ENCODE peak calls at places on chromosomes 2 and 18, in nine cellular contexts. P is heart right ventricle; G is fibroblast of mammary gland; K is CD8-positive, alpha-beta memory T cell; H is sigmoid colon; M is upper lobe of right lung; S is transverse colon; D is fibroblast of lung; T is A549. R is an unnamed sample.

GRCh38 chr2:227545990-227546389 is 52.7 kb upstream of the SCYGR2 start:
- DNase-seq in P (no peak), G (no peak), K (peak), H (no peak), M (no peak), S (no peak), D (no peak), T (no peak), R (peak)

GRCh38 chr2:42337356-42337820 is 23.6 kb downstream of the COX7A2L start:
- DNase-seq in P (no peak), G (no peak), K (no peak), H (no peak), M (no peak), S (no peak), D (no peak), T (no peak), R (no peak)

GRCh38 chr2:149021271-149021719 is 17.2 kb upstream of the LYPD6B start:
- DNase-seq in P (no peak), G (no peak), K (no peak), H (no peak), M (no peak), S (no peak), D (peak), T (no peak), R (no peak)

GRCh38 chr2:226655871-226656270 is 143.7 kb downstream of the IRS1 start:
- DNase-seq in P (no peak), G (peak), K (no peak), H (no peak), M (no peak), S (no peak), D (peak), T (no peak), R (no peak)

GRCh38 chr18:75926811-75927210 is 499.3 kb upstream of the SMIM21 start:
- DNase-seq in P (no peak), G (peak), K (no peak), H (no peak), M (no peak), S (no peak), D (peak), T (no peak), R (peak)

GRCh38 chr2:21920721-21921120 is 797.0 kb downstream of the TDRD15 start:
- DNase-seq in P (no peak), G (no peak), K (no peak), H (no peak), M (no peak), S (no peak), D (no peak), T (no peak), R (no peak)

GRCh38 chr2:11123856-11124759 is 31.2 kb upstream of the SLC66A3 start:
- DNase-seq in P (no peak), G (peak), K (peak), H (no peak), M (peak), S (peak), D (peak), T (peak), R (peak)

GRCh38 chr2:134408791-134409190 is 154.9 kb downstream of the MGAT5 start:
- DNase-seq in P (no peak), G (peak), K (no peak), H (no peak), M (no peak), S (no peak), D (peak), T (no peak), R (peak)

GRCh38 chr2:109009920-109010610 is 21.0 kb upstream of the EDAR start:
- DNase-seq in P (no peak), G (peak), K (no peak), H (no peak), M (no peak), S (no peak), D (no peak), T (no peak), R (peak)

GRCh38 chr2:159227467-159227866 is 59.0 kb downstream of the WDSUB1 start:
- DNase-seq in P (no peak), G (no peak), K (peak), H (no peak), M (no peak), S (no peak), D (no peak), T (no peak), R (no peak)

GRCh38 chr2:159224061-159224813 is 62.3 kb downstream of the WDSUB1 start:
- DNase-seq in P (no peak), G (no peak), K (no peak), H (no peak), M (no peak), S (no peak), D (no peak), T (no peak), R (no peak)

GRCh38 chr2:159226059-159226461 is 60.4 kb downstream of the WDSUB1 start:
- DNase-seq in P (no peak), G (peak), K (no peak), H (no peak), M (no peak), S (no peak), D (peak), T (peak), R (peak)

GRCh38 chr2:159226608-159227007 is 59.9 kb downstream of the WDSUB1 start:
- DNase-seq in P (no peak), G (no peak), K (no peak), H (no peak), M (no peak), S (no peak), D (no peak), T (no peak), R (no peak)

GRCh38 chr2:159225025-159226016 is 61.2 kb downstream of the WDSUB1 start:
- DNase-seq in P (peak), G (no peak), K (no peak), H (no peak), M (no peak), S (no peak), D (no peak), T (no peak), R (no peak)
- H3K4me3 ChIP-seq in P (no peak), G (no peak), K (no peak), H (no peak), M (no peak), S (no peak), D (no peak), T (no peak), R (no peak)

DNA sequence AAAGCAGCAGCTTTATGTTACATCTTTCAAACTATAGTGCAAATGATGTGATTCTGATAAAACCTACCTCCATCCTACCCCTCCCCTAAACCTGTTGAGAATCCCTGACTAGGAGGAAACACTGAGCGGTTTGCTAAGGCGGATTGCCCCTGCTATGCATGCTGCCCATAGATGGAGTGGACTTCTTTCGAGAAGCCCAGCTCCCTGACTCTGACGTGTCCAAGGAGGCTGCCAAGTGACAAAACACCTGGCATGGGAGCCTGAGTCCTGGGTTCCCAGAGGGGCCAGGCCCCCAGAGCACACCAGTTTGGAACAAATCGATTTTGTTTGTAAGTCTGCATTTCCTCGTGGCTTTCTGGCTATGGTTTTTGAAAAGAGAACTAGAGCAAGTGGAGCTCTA is 1.4 kb upstream of the UXS1 start:
- DNase-seq in P (no peak), G (no peak), K (no peak), H (no peak), M (no peak), S (no peak), D (no peak), T (no peak), R (no peak)
- H3K4me3 ChIP-seq in P (no peak), G (no peak), K (no peak), H (no peak), M (no peak), S (no peak), D (no peak), T (no peak), R (no peak)

GRCh38 chr2:85773692-85774091 is 19.9 kb downstream of the ATOH8 start:
- DNase-seq in P (no peak), G (no peak), K (no peak), H (no peak), M (no peak), S (no peak), D (no peak), T (no peak), R (no peak)

GRCh38 chr2:85772019-85772745 is 18.4 kb downstream of the ATOH8 start:
- DNase-seq in P (peak), G (peak), K (no peak), H (peak), M (peak), S (peak), D (peak), T (peak), R (peak)

GRCh38 chr2:85771486-85771885 is 17.7 kb downstream of the ATOH8 start:
- DNase-seq in P (no peak), G (no peak), K (no peak), H (no peak), M (no peak), S (no peak), D (no peak), T (no peak), R (no peak)

GRCh38 chr2:85774126-85774978 is 20.6 kb downstream of the ATOH8 start:
- DNase-seq in P (peak), G (no peak), K (no peak), H (no peak), M (no peak), S (no peak), D (no peak), T (no peak), R (no peak)

GRCh38 chr2:85772841-85773491 is 19.2 kb downstream of the ATOH8 start:
- DNase-seq in P (peak), G (peak), K (no peak), H (peak), M (no peak), S (no peak), D (no peak), T (no peak), R (no peak)
- H3K4me3 ChIP-seq in P (peak), G (peak), K (no peak), H (peak), M (peak), S (no peak), D (peak), T (peak), R (no peak)

GRCh38 chr2:66701656-66702055 is 266.7 kb downstream of the MEIS1 start:
- DNase-seq in P (no peak), G (no peak), K (no peak), H (no peak), M (no peak), S (no peak), D (no peak), T (no peak), R (no peak)
- H3K4me3 ChIP-seq in P (no peak), G (no peak), K (no peak), H (no peak), M (no peak), S (no peak), D (no peak), T (no peak), R (no peak)

GRCh38 chr2:9143264-9143815 is 63.3 kb upstream of the ASAP2 start:
- DNase-seq in P (no peak), G (no peak), K (no peak), H (peak), M (no peak), S (no peak), D (no peak), T (no peak), R (no peak)
- H3K4me3 ChIP-seq in P (no peak), G (no peak), K (no peak), H (peak), M (peak), S (no peak), D (peak), T (peak), R (no peak)